ENCODE peak calls at places on chromosomes 7 and 10, in ten cellular contexts. One of them, this sample, is unnamed.

GRCh38 chr10:73480158-73480557 is 15.7 kb downstream of the PPP3CB start:
- DNase-seq in lower leg skin: no peak
- DNase-seq in stimulated activated CD4-positive, alpha-beta T cell treated with anti-CD3 and anti-CD28 coated beads, Interleukin-2, amount 100 ng/mL, for 24 hours: no peak
- DNase-seq in CD8-positive, alpha-beta T cell: no peak
- DNase-seq in NCI-H146: no peak
- DNase-seq in endothelial cell: no peak
- DNase-seq in kidney epithelial cell: no peak
- DNase-seq in HL-60: no peak
- DNase-seq in AG08395: peak; percentile 48
- DNase-seq in GM23338: no peak
- DNase-seq in this sample: no peak

GRCh38 chr10:29834990-29835569 is 200.3 kb upstream of the SVIL start:
- DNase-seq in AG08395: peak; percentile 44
- DNase-seq in lower leg skin: no peak
- DNase-seq in NCI-H146: no peak
- DNase-seq in kidney epithelial cell: no peak
- DNase-seq in HL-60: no peak
- DNase-seq in GM23338: no peak
- DNase-seq in endothelial cell: no peak
- DNase-seq in stimulated activated CD4-positive, alpha-beta T cell treated with anti-CD3 and anti-CD28 coated beads, Interleukin-2, amount 100 ng/mL, for 24 hours: no peak
- DNase-seq in CD8-positive, alpha-beta T cell: no peak
- DNase-seq in this sample: no peak

GRCh38 chr10:102612964-102613275 is 31.4 kb upstream of the TRIM8 start:
- DNase-seq in AG08395: no peak
- DNase-seq in HL-60: no peak
- DNase-seq in GM23338: no peak
- DNase-seq in NCI-H146: no peak
- DNase-seq in CD8-positive, alpha-beta T cell: peak; percentile 49
- DNase-seq in stimulated activated CD4-positive, alpha-beta T cell treated with anti-CD3 and anti-CD28 coated beads, Interleukin-2, amount 100 ng/mL, for 24 hours: peak; percentile 48
- DNase-seq in lower leg skin: no peak
- DNase-seq in kidney epithelial cell: no peak
- DNase-seq in endothelial cell: no peak
- DNase-seq in this sample: no peak

GRCh38 chr7:45595809-45596664 is 21.9 kb downstream of the ADCY1 start:
- DNase-seq in stimulated activated CD4-positive, alpha-beta T cell treated with anti-CD3 and anti-CD28 coated beads, Interleukin-2, amount 100 ng/mL, for 24 hours: no peak
- DNase-seq in endothelial cell: no peak
- DNase-seq in CD8-positive, alpha-beta T cell: no peak
- DNase-seq in lower leg skin: no peak
- DNase-seq in AG08395: no peak
- DNase-seq in GM23338: no peak
- DNase-seq in HL-60: no peak
- DNase-seq in NCI-H146: no peak
- DNase-seq in kidney epithelial cell: no peak
- DNase-seq in this sample: no peak

GRCh38 chr7:32462966-32463365 is 27.2 kb downstream of the LSM5 start:
- DNase-seq in NCI-H146: no peak
- DNase-seq in endothelial cell: no peak
- DNase-seq in kidney epithelial cell: no peak
- DNase-seq in lower leg skin: no peak
- DNase-seq in HL-60: no peak
- DNase-seq in AG08395: no peak
- DNase-seq in stimulated activated CD4-positive, alpha-beta T cell treated with anti-CD3 and anti-CD28 coated beads, Interleukin-2, amount 100 ng/mL, for 24 hours: no peak
- DNase-seq in GM23338: no peak
- DNase-seq in CD8-positive, alpha-beta T cell: no peak
- DNase-seq in this sample: no peak

GRCh38 chr7:70380315-70381027 is 751.5 kb upstream of the GALNT17 start:
- DNase-seq in NCI-H146: no peak
- DNase-seq in kidney epithelial cell: no peak
- DNase-seq in lower leg skin: peak; percentile 32
- DNase-seq in GM23338: no peak
- DNase-seq in stimulated activated CD4-positive, alpha-beta T cell treated with anti-CD3 and anti-CD28 coated beads, Interleukin-2, amount 100 ng/mL, for 24 hours: no peak
- DNase-seq in endothelial cell: no peak
- DNase-seq in AG08395: peak; percentile 43
- DNase-seq in HL-60: no peak
- DNase-seq in CD8-positive, alpha-beta T cell: no peak
- DNase-seq in this sample: no peak

GRCh38 chr7:44548893-44549292 is 7.8 kb upstream of the NPC1L1 start:
- DNase-seq in CD8-positive, alpha-beta T cell: no peak
- DNase-seq in NCI-H146: no peak
- DNase-seq in GM23338: no peak
- DNase-seq in AG08395: no peak
- DNase-seq in lower leg skin: no peak
- DNase-seq in HL-60: no peak
- DNase-seq in stimulated activated CD4-positive, alpha-beta T cell treated with anti-CD3 and anti-CD28 coated beads, Interleukin-2, amount 100 ng/mL, for 24 hours: no peak
- DNase-seq in kidney epithelial cell: no peak
- DNase-seq in endothelial cell: no peak
- DNase-seq in this sample: no peak

GRCh38 chr7:114784756-114785155 is 137.1 kb upstream of the MDFIC start:
- DNase-seq in lower leg skin: no peak
- DNase-seq in CD8-positive, alpha-beta T cell: no peak
- DNase-seq in NCI-H146: no peak
- DNase-seq in HL-60: no peak
- DNase-seq in endothelial cell: no peak
- DNase-seq in GM23338: no peak
- DNase-seq in kidney epithelial cell: no peak
- DNase-seq in stimulated activated CD4-positive, alpha-beta T cell treated with anti-CD3 and anti-CD28 coated beads, Interleukin-2, amount 100 ng/mL, for 24 hours: no peak
- DNase-seq in AG08395: no peak
- DNase-seq in this sample: no peak

GRCh38 chr10:81696609-81697388 is 178.2 kb upstream of the NRG3 start:
- DNase-seq in lower leg skin: no peak
- DNase-seq in endothelial cell: no peak
- DNase-seq in HL-60: no peak
- DNase-seq in NCI-H146: no peak
- DNase-seq in GM23338: peak; percentile 68
- DNase-seq in kidney epithelial cell: no peak
- DNase-seq in stimulated activated CD4-positive, alpha-beta T cell treated with anti-CD3 and anti-CD28 coated beads, Interleukin-2, amount 100 ng/mL, for 24 hours: no peak
- DNase-seq in AG08395: no peak
- DNase-seq in CD8-positive, alpha-beta T cell: no peak
- DNase-seq in this sample: no peak

GRCh38 chr7:40541336-40541735 is 406.5 kb downstream of the SUGCT start:
- DNase-seq in AG08395: peak; percentile 37
- DNase-seq in lower leg skin: no peak
- DNase-seq in kidney epithelial cell: no peak
- DNase-seq in endothelial cell: no peak
- DNase-seq in CD8-positive, alpha-beta T cell: no peak
- DNase-seq in NCI-H146: no peak
- DNase-seq in HL-60: no peak
- DNase-seq in GM23338: no peak
- DNase-seq in stimulated activated CD4-positive, alpha-beta T cell treated with anti-CD3 and anti-CD28 coated beads, Interleukin-2, amount 100 ng/mL, for 24 hours: no peak
- DNase-seq in this sample: no peak

This sample was measured in HepG2.